ENCODE peak calls at places on chromosomes 2 and 18, in four cellular contexts. One of them, this sample, is unnamed. For H3K9me3, the result is how much of the 10 kb centered on the place peaks cover.

GRCh38 chr2:56534321-56534720 is 350.5 kb downstream of the CCDC85A start:
- DNase-seq in CD4-positive, alpha-beta memory T cell: no peak
- DNase-seq in effector memory CD4-positive, alpha-beta T cell: no peak
- DNase-seq in breast epithelium: no peak
- DNase-seq in this sample: no peak

GRCh38 chr2:224952942-224953657 is 89.2 kb downstream of the DOCK10 start:
- DNase-seq in CD4-positive, alpha-beta memory T cell: peak
- DNase-seq in breast epithelium: no peak
- DNase-seq in effector memory CD4-positive, alpha-beta T cell: no peak
- DNase-seq in this sample: peak

GRCh38 chr2:235162544-235163197 is 210.9 kb downstream of the SH3BP4 start:
- DNase-seq in breast epithelium: no peak
- DNase-seq in effector memory CD4-positive, alpha-beta T cell: no peak
- DNase-seq in CD4-positive, alpha-beta memory T cell: no peak
- DNase-seq in this sample: no peak

GRCh38 chr18:13831864-13832508 is 8.0 kb downstream of the MC5R start:
- DNase-seq in breast epithelium: no peak
- DNase-seq in effector memory CD4-positive, alpha-beta T cell: no peak
- DNase-seq in CD4-positive, alpha-beta memory T cell: no peak
- DNase-seq in this sample: no peak

GRCh38 chr18:30800800-30801199 is 241.7 kb downstream of the DSC3 start:
- DNase-seq in breast epithelium: no peak
- DNase-seq in CD4-positive, alpha-beta memory T cell: no peak
- DNase-seq in effector memory CD4-positive, alpha-beta T cell: no peak
- DNase-seq in this sample: no peak

GRCh38 chr2:216583157-216583556 is 50.1 kb upstream of the IGFBP2 start:
- DNase-seq in effector memory CD4-positive, alpha-beta T cell: no peak
- DNase-seq in breast epithelium: no peak
- DNase-seq in CD4-positive, alpha-beta memory T cell: no peak
- DNase-seq in this sample: no peak

GRCh38 chr2:229282758-229283546 is 11.9 kb upstream of the PID1 start:
- DNase-seq in breast epithelium: peak
- DNase-seq in CD4-positive, alpha-beta memory T cell: no peak
- DNase-seq in effector memory CD4-positive, alpha-beta T cell: no peak
- DNase-seq in this sample: no peak

GRCh38 chr2:200039847-200040246 is 84.5 kb downstream of the MAIP1 start:
- DNase-seq in CD4-positive, alpha-beta memory T cell: no peak
- DNase-seq in breast epithelium: no peak
- DNase-seq in effector memory CD4-positive, alpha-beta T cell: no peak
- DNase-seq in this sample: no peak

GRCh38 chr2:46360303-46360702 is 63.1 kb downstream of the EPAS1 start:
- DNase-seq in breast epithelium: no peak
- DNase-seq in effector memory CD4-positive, alpha-beta T cell: no peak
- DNase-seq in CD4-positive, alpha-beta memory T cell: no peak
- DNase-seq in this sample: no peak

GRCh38 chr18:76495435-76496199 is 575 bp upstream of the ZNF516 start:
- DNase-seq in breast epithelium: no peak
- DNase-seq in CD4-positive, alpha-beta memory T cell: no peak
- DNase-seq in effector memory CD4-positive, alpha-beta T cell: no peak
- DNase-seq in this sample: no peak

GRCh38 chr18:10230072-10230471 is 224.4 kb upstream of the APCDD1 start:
- DNase-seq in CD4-positive, alpha-beta memory T cell: no peak
- DNase-seq in effector memory CD4-positive, alpha-beta T cell: no peak
- DNase-seq in breast epithelium: no peak
- DNase-seq in this sample: no peak

GRCh38 chr2:154457291-154457690 is 241.2 kb upstream of the KCNJ3 start:
- DNase-seq in CD4-positive, alpha-beta memory T cell: no peak
- DNase-seq in breast epithelium: no peak
- DNase-seq in effector memory CD4-positive, alpha-beta T cell: no peak
- DNase-seq in this sample: no peak

GRCh38 chr2:11389551-11390528 is 45.4 kb upstream of the ROCK2 start:
- DNase-seq in CD4-positive, alpha-beta memory T cell: no peak
- DNase-seq in breast epithelium: no peak
- DNase-seq in effector memory CD4-positive, alpha-beta T cell: no peak
- DNase-seq in this sample: no peak

GRCh38 chr2:27798948-27799645 is 27.6 kb downstream of the MRPL33 start:
- DNase-seq in breast epithelium: peak
- DNase-seq in effector memory CD4-positive, alpha-beta T cell: no peak
- DNase-seq in CD4-positive, alpha-beta memory T cell: no peak
- DNase-seq in this sample: no peak

GRCh38 chr18:55360061-55360460 is 227.9 kb downstream of the TCF4 start:
- DNase-seq in CD4-positive, alpha-beta memory T cell: no peak
- DNase-seq in effector memory CD4-positive, alpha-beta T cell: no peak
- DNase-seq in breast epithelium: no peak
- DNase-seq in this sample: no peak

GRCh38 chr2:72011791-72012190 is 135.9 kb downstream of the CYP26B1 start:
- DNase-seq in effector memory CD4-positive, alpha-beta T cell: no peak
- DNase-seq in breast epithelium: no peak
- DNase-seq in CD4-positive, alpha-beta memory T cell: no peak
- DNase-seq in this sample: no peak

GRCh38 chr2:146820672-146821071 is 1024.2 kb upstream of the ACVR2A start:
- DNase-seq in CD4-positive, alpha-beta memory T cell: no peak
- DNase-seq in breast epithelium: no peak
- DNase-seq in effector memory CD4-positive, alpha-beta T cell: no peak
- DNase-seq in this sample: no peak

GRCh38 chr2:64105676-64106461 is 38.4 kb downstream of the PELI1 start:
- DNase-seq in CD4-positive, alpha-beta memory T cell: no peak
- DNase-seq in effector memory CD4-positive, alpha-beta T cell: no peak
- DNase-seq in breast epithelium: no peak
- DNase-seq in this sample: no peak

GRCh38 chr18:22169011-22169888 is at the start of gene GATA6:
- DNase-seq in CD4-positive, alpha-beta memory T cell: peak
- DNase-seq in effector memory CD4-positive, alpha-beta T cell: no peak
- DNase-seq in breast epithelium: peak
- DNase-seq in this sample: no peak

GRCh38 chr2:60433021-60433596 is 120.3 kb downstream of the BCL11A start:
- DNase-seq in breast epithelium: no peak
- DNase-seq in effector memory CD4-positive, alpha-beta T cell: no peak
- DNase-seq in CD4-positive, alpha-beta memory T cell: no peak
- DNase-seq in this sample: no peak

GRCh38 chr2:148794558-148794957 is 80.5 kb upstream of the KIF5C start:
- DNase-seq in CD4-positive, alpha-beta memory T cell: no peak
- DNase-seq in effector memory CD4-positive, alpha-beta T cell: no peak
- DNase-seq in breast epithelium: no peak
- DNase-seq in this sample: no peak

GRCh38 chr2:119625226-119625625 is 53.8 kb upstream of the TMEM177 start:
- DNase-seq in effector memory CD4-positive, alpha-beta T cell: no peak
- DNase-seq in CD4-positive, alpha-beta memory T cell: no peak
- DNase-seq in breast epithelium: no peak
- DNase-seq in this sample: no peak

GRCh38 chr18:24923138-24923537 is 428.8 kb downstream of the ZNF521 start:
- DNase-seq in effector memory CD4-positive, alpha-beta T cell: no peak
- DNase-seq in CD4-positive, alpha-beta memory T cell: no peak
- DNase-seq in breast epithelium: no peak
- DNase-seq in this sample: no peak

GRCh38 chr2:186862869-186863709 is 14.1 kb upstream of the ZSWIM2 start:
- DNase-seq in breast epithelium: no peak
- DNase-seq in effector memory CD4-positive, alpha-beta T cell: no peak
- DNase-seq in CD4-positive, alpha-beta memory T cell: no peak
- DNase-seq in this sample: no peak

GRCh38 chr2:238916875-238917590 is 69.1 kb downstream of the TWIST2 start:
- DNase-seq in CD4-positive, alpha-beta memory T cell: no peak
- DNase-seq in breast epithelium: no peak
- DNase-seq in effector memory CD4-positive, alpha-beta T cell: no peak
- DNase-seq in this sample: no peak

GRCh38 chr2:85741811-85742507 is 11.8 kb upstream of the ATOH8 start:
- DNase-seq in effector memory CD4-positive, alpha-beta T cell: no peak
- DNase-seq in CD4-positive, alpha-beta memory T cell: no peak
- DNase-seq in breast epithelium: peak
- DNase-seq in this sample: no peak

GRCh38 chr2:217052856-217053577 is 193.2 kb upstream of the TNP1 start:
- DNase-seq in effector memory CD4-positive, alpha-beta T cell: no peak
- DNase-seq in CD4-positive, alpha-beta memory T cell: no peak
- DNase-seq in breast epithelium: no peak
- DNase-seq in this sample: no peak

GRCh38 chr2:241268716-241269445 is 46.6 kb downstream of the HDLBP start:
- DNase-seq in breast epithelium: no peak
- DNase-seq in effector memory CD4-positive, alpha-beta T cell: no peak
- DNase-seq in CD4-positive, alpha-beta memory T cell: no peak
- DNase-seq in this sample: no peak

GRCh38 chr18:71374294-71374693 is 1085.4 kb downstream of the SOCS6 start:
- DNase-seq in breast epithelium: no peak
- DNase-seq in CD4-positive, alpha-beta memory T cell: no peak
- DNase-seq in effector memory CD4-positive, alpha-beta T cell: no peak
- DNase-seq in this sample: no peak
- H3K9me3 ChIP-seq in breast epithelium: under half
- H3K9me3 ChIP-seq in CD4-positive, alpha-beta memory T cell: under half
- H3K9me3 ChIP-seq in effector memory CD4-positive, alpha-beta T cell: under half
- H3K9me3 ChIP-seq in this sample: under half

GRCh38 chr2:10294077-10294476 is 8.6 kb upstream of the HPCAL1 start:
- DNase-seq in breast epithelium: no peak
- DNase-seq in CD4-positive, alpha-beta memory T cell: no peak
- DNase-seq in effector memory CD4-positive, alpha-beta T cell: no peak
- DNase-seq in this sample: no peak
- H3K9me3 ChIP-seq in breast epithelium: under half
- H3K9me3 ChIP-seq in CD4-positive, alpha-beta memory T cell: under half
- H3K9me3 ChIP-seq in effector memory CD4-positive, alpha-beta T cell: under half
- H3K9me3 ChIP-seq in this sample: under half

DNA sequence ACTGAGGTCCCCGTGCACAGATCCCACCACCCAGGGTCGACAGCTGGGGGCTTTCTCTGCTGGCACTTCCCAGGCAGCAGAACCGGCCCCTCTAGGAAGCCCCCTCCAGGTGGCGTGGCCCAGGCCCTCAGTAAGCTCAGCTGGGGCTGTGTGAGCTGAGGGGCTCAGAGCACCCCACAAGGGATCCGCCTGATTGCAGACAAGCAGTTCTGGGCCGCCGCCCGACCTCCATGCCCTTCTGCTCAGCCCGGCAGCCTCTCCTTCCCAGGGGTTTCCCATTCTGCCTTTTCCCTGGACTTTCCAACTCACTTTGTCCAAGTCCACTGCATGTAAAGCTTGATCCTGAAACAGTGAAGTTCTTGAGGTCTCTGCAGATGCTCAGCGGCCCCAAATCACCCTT is 76.4 kb downstream of the NFATC1 start:
- DNase-seq in breast epithelium: no peak
- DNase-seq in CD4-positive, alpha-beta memory T cell: no peak
- DNase-seq in effector memory CD4-positive, alpha-beta T cell: no peak
- DNase-seq in this sample: no peak
- H3K9me3 ChIP-seq in breast epithelium: under half
- H3K9me3 ChIP-seq in CD4-positive, alpha-beta memory T cell: under half
- H3K9me3 ChIP-seq in effector memory CD4-positive, alpha-beta T cell: under half
- H3K9me3 ChIP-seq in this sample: under half

GRCh38 chr2:95008311-95008710 is 17.2 kb upstream of the MAL start:
- DNase-seq in breast epithelium: no peak
- DNase-seq in effector memory CD4-positive, alpha-beta T cell: no peak
- DNase-seq in CD4-positive, alpha-beta memory T cell: no peak
- DNase-seq in this sample: no peak

GRCh38 chr2:95010697-95011096 is 14.8 kb upstream of the MAL start:
- DNase-seq in effector memory CD4-positive, alpha-beta T cell: no peak
- DNase-seq in breast epithelium: no peak
- DNase-seq in CD4-positive, alpha-beta memory T cell: no peak
- DNase-seq in this sample: no peak

GRCh38 chr2:95007822-95008221 is 17.7 kb upstream of the MAL start:
- DNase-seq in effector memory CD4-positive, alpha-beta T cell: no peak
- DNase-seq in breast epithelium: no peak
- DNase-seq in CD4-positive, alpha-beta memory T cell: no peak
- DNase-seq in this sample: no peak

GRCh38 chr2:95010126-95010525 is 15.4 kb upstream of the MAL start:
- DNase-seq in breast epithelium: no peak
- DNase-seq in effector memory CD4-positive, alpha-beta T cell: no peak
- DNase-seq in CD4-positive, alpha-beta memory T cell: no peak
- DNase-seq in this sample: no peak

GRCh38 chr2:95009009-95009760 is 16.3 kb upstream of the MAL start:
- DNase-seq in effector memory CD4-positive, alpha-beta T cell: no peak
- DNase-seq in CD4-positive, alpha-beta memory T cell: no peak
- DNase-seq in breast epithelium: no peak
- DNase-seq in this sample: no peak
- H3K9me3 ChIP-seq in effector memory CD4-positive, alpha-beta T cell: under half
- H3K9me3 ChIP-seq in CD4-positive, alpha-beta memory T cell: under half
- H3K9me3 ChIP-seq in breast epithelium: under half
- H3K9me3 ChIP-seq in this sample: under half

DNA sequence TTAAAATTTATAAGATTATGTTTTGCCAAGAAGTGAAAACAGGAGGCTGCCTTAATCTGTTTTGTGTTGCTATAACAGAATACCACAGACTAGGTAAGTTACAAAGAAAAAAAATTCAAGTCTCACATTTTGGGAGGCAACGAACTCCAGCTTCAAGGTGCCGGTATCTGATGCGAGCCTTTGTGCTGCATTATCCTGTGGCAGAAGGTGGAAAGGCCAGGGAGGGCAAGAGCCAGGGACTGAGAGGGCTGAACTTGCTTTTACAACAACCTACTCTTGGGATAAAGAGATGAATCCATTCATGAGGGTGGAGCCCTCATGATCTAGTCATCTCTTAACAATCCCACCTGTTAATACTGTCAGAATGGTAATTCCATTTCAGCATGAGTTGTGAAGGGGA is 3.6 kb downstream of the MTX2 start:
- DNase-seq in effector memory CD4-positive, alpha-beta T cell: no peak
- DNase-seq in breast epithelium: no peak
- DNase-seq in CD4-positive, alpha-beta memory T cell: no peak
- DNase-seq in this sample: no peak
- H3K9me3 ChIP-seq in effector memory CD4-positive, alpha-beta T cell: under half
- H3K9me3 ChIP-seq in breast epithelium: under half
- H3K9me3 ChIP-seq in CD4-positive, alpha-beta memory T cell: under half
- H3K9me3 ChIP-seq in this sample: under half

DNA sequence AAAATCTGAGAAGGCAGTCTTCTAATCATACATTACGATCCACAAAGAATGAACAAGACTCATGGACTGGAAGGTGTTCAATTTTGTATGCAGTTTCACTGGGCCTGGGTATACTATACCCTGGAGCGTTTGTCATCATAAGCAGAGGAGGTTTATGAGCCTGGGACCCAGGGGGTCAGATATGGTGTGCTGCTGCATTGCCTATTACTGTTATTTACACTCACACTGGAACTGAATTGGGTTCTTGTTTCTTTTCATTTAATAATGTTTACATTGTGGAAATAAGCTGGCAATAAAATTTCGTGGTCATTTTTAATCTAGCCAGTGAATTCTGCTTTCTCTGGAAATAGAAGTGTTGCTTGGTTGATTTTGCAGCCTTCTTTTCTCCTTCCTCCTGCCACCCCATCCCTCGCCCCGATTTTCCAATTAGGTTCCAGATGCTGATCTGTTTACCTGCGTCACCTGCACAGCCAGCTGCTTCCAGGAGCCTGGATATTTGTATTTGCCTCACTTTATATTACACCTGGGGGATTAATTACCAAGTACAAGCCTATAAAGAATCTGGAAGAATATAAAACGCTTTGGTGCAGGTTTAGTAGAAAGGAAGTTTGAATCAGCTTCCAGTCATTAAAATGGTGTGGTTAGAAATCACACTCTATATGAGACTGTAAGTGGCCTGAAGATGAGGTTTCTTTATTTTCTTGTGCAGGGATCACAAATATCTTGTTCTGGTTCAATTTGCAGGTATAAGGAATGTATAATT is 234.4 kb downstream of the SOCS6 start:
- DNase-seq in CD4-positive, alpha-beta memory T cell: no peak
- DNase-seq in effector memory CD4-positive, alpha-beta T cell: no peak
- DNase-seq in breast epithelium: no peak
- DNase-seq in this sample: no peak
- H3K9me3 ChIP-seq in CD4-positive, alpha-beta memory T cell: under half
- H3K9me3 ChIP-seq in effector memory CD4-positive, alpha-beta T cell: under half
- H3K9me3 ChIP-seq in breast epithelium: under half
- H3K9me3 ChIP-seq in this sample: under half

GRCh38 chr18:12556946-12557806 is 100.7 kb downstream of the SPIRE1 start:
- DNase-seq in effector memory CD4-positive, alpha-beta T cell: no peak
- DNase-seq in CD4-positive, alpha-beta memory T cell: no peak
- DNase-seq in breast epithelium: no peak
- DNase-seq in this sample: no peak
- H3K9me3 ChIP-seq in effector memory CD4-positive, alpha-beta T cell: under half
- H3K9me3 ChIP-seq in CD4-positive, alpha-beta memory T cell: under half
- H3K9me3 ChIP-seq in breast epithelium: under half
- H3K9me3 ChIP-seq in this sample: under half